ENCODE peak calls at places on chromosomes 2 and 18, in four cellular contexts. T, B, M and V are unnamed samples.

GRCh38 chr2:197889041-197889440 is 84.6 kb downstream of the PLCL1 start:
- DNase-seq in T (peak), B (no peak), M (no peak), V (peak)

GRCh38 chr18:21110667-21111350 is 804 bp downstream of the ROCK1 start:
- DNase-seq in T (peak), B (peak), M (peak), V (peak)

GRCh38 chr2:233404227-233404626 is 49.9 kb downstream of the DGKD start:
- DNase-seq in T (peak), B (peak), M (peak), V (peak)

GRCh38 chr2:10046899-10047298 is 3.5 kb downstream of the KLF11 start:
- DNase-seq in T (peak), B (no peak), M (no peak), V (no peak)

GRCh38 chr18:63237486-63237885 is 82.1 kb downstream of the BCL2 start:
- DNase-seq in T (no peak), B (no peak), M (no peak), V (no peak)

GRCh38 chr2:205909194-205909572 is 176.8 kb downstream of the INO80D start:
- DNase-seq in T (no peak), B (no peak), M (no peak), V (no peak)

GRCh38 chr2:178211943-178212342 is 17.6 kb downstream of the OSBPL6 start:
- DNase-seq in T (no peak), B (no peak), M (no peak), V (no peak)

GRCh38 chr2:241218131-241219029 is 29.9 kb downstream of the ANO7 start:
- DNase-seq in T (peak), B (peak), M (no peak), V (peak)

GRCh38 chr2:32706815-32707214 is 79.0 kb downstream of the TTC27 start:
- DNase-seq in T (no peak), B (no peak), M (no peak), V (no peak)